ENCODE peak calls at places on chromosomes 2 and 18, in nine cellular contexts. J is H54; B is NCI-H1105; R is foreskin fibroblast; H is NCI-H82; X is GOT3; T is stimulated activated CD8-positive, alpha-beta memory T cell treated with anti-CD3 and anti-CD28 coated beads, Interleukin-7, amount 100 ng/mL, for 1 hour; U is GM23248; M is NCI-H1092 treated with DMSO at 0.1 percent for 48 hours. D is an unnamed sample.
A peak's percentile ranks its signal among the peaks of the same experiment; 100 is the strongest.

GRCh38 chr2:73832905-73833304 is 4.1 kb downstream of the STAMBP start:
- DNase-seq in J (no peak), B (no peak), R (no peak), H (no peak), X (no peak), T (no peak), U (no peak), M (no peak), D (no peak)

GRCh38 chr2:150097891-150098595 is 389.4 kb downstream of the RND3 start:
- DNase-seq in J (no peak), B (no peak), R (no peak), H (no peak), X (no peak), T (no peak), U (peak; percentile 70), M (no peak), D (no peak)

GRCh38 chr2:85724731-85725181 is 29.0 kb upstream of the ATOH8 start:
- DNase-seq in J (no peak), B (no peak), R (no peak), H (peak; percentile 99), X (no peak), T (no peak), U (no peak), M (no peak), D (no peak)

GRCh38 chr2:237673130-237673921 is 45.9 kb downstream of the LRRFIP1 start:
- DNase-seq in J (peak; percentile 44), B (peak; percentile 79), R (no peak), H (peak; percentile 84), X (no peak), T (peak; percentile 64), U (peak; percentile 91), M (peak; percentile 65), D (peak; percentile 60)

GRCh38 chr18:9950289-9951016 is 36.6 kb downstream of the VAPA start:
- DNase-seq in J (no peak), B (no peak), R (no peak), H (no peak), X (no peak), T (no peak), U (peak; percentile 40), M (no peak), D (no peak)

GRCh38 chr2:229725716-229726346 is 11.5 kb upstream of the DNER start:
- DNase-seq in J (peak; percentile 55), B (no peak), R (peak; percentile 85), H (peak; percentile 30), X (no peak), T (no peak), U (peak; percentile 81), M (no peak), D (peak; percentile 77)

GRCh38 chr2:20015482-20016083 is 3.1 kb upstream of the MATN3 start:
- DNase-seq in J (peak; percentile 44), B (peak; percentile 19), R (peak; percentile 27), H (peak; percentile 66), X (no peak), T (no peak), U (peak; percentile 77), M (peak; percentile 29), D (peak; percentile 58)

GRCh38 chr2:134362152-134362653 is 108.3 kb downstream of the MGAT5 start:
- DNase-seq in J (no peak), B (no peak), R (no peak), H (peak; percentile 86), X (no peak), T (no peak), U (no peak), M (no peak), D (no peak)

GRCh38 chr2:172811027-172811426 is 75.4 kb downstream of the RAPGEF4 start:
- DNase-seq in J (no peak), B (no peak), R (peak; percentile 27), H (no peak), X (no peak), T (no peak), U (peak; percentile 16), M (no peak), D (no peak)

GRCh38 chr18:79385749-79386341 is 9.9 kb upstream of the NFATC1 start:
- DNase-seq in J (no peak), B (no peak), R (no peak), H (no peak), X (no peak), T (no peak), U (no peak), M (no peak), D (no peak)

GRCh38 chr2:45194611-45195010 is 185.4 kb upstream of the SIX2 start:
- DNase-seq in J (no peak), B (no peak), R (no peak), H (no peak), X (no peak), T (no peak), U (peak; percentile 59), M (no peak), D (no peak)

GRCh38 chr2:138180691-138181386 is 216.6 kb downstream of the HNMT start:
- DNase-seq in J (no peak), B (no peak), R (no peak), H (no peak), X (no peak), T (no peak), U (no peak), M (no peak), D (no peak)

GRCh38 chr2:224158831-224159230 is 119.7 kb upstream of the SERPINE2 start:
- DNase-seq in J (no peak), B (no peak), R (no peak), H (no peak), X (no peak), T (no peak), U (no peak), M (no peak), D (no peak)

GRCh38 chr2:23503682-23504081 is 118.7 kb downstream of the KLHL29 start:
- DNase-seq in J (no peak), B (no peak), R (no peak), H (no peak), X (no peak), T (no peak), U (no peak), M (no peak), D (peak; percentile 69)

GRCh38 chr2:169362346-169363026 is at the start of gene LRP2:
- DNase-seq in J (no peak), B (no peak), R (no peak), H (peak; percentile 25), X (no peak), T (no peak), U (peak; percentile 19), M (no peak), D (no peak)

GRCh38 chr2:48946444-48947048 is 191.0 kb upstream of the LHCGR start:
- DNase-seq in J (peak; percentile 37), B (peak; percentile 55), R (peak; percentile 11), H (peak; percentile 78), X (no peak), T (no peak), U (peak; percentile 62), M (peak; percentile 69), D (peak; percentile 38)

GRCh38 chr18:79200546-79201268 is 131.5 kb downstream of the ATP9B start:
- DNase-seq in J (no peak), B (no peak), R (peak; percentile 7), H (peak; percentile 46), X (no peak), T (no peak), U (peak; percentile 26), M (peak; percentile 28), D (no peak)